ENCODE peak calls at places on chromosomes 11 and 22, in seven cellular contexts. S is neuronal stem cell, B is nephron progenitor cell, P is AG09319, E is NCI-H187 treated with DMSO at 0.1 percent for 48 hours, Q is T-cell, U is GM13977. Z is an unnamed sample.

GRCh38 chr11:65617136-65617850 is 1.7 kb downstream of the PCNX3 start:
- DNase-seq in S (no peak), B (no peak), P (no peak), E (no peak), Q (no peak), U (no peak), Z (no peak)

GRCh38 chr11:122097419-122098001 is 18.5 kb downstream of the BLID start:
- DNase-seq in S (no peak), B (no peak), P (no peak), E (peak), Q (no peak), U (no peak), Z (no peak)

GRCh38 chr22:35542157-35542971 is 1.7 kb downstream of the RASD2 start:
- DNase-seq in S (no peak), B (peak), P (no peak), E (no peak), Q (no peak), U (no peak), Z (no peak)

GRCh38 chr11:33620423-33621120 is 80.1 kb downstream of the C11orf91 start:
- DNase-seq in S (no peak), B (no peak), P (peak), E (no peak), Q (no peak), U (no peak), Z (no peak)

GRCh38 chr22:50218996-50219727 is 18.4 kb downstream of the SELENOO start:
- DNase-seq in S (no peak), B (no peak), P (peak), E (no peak), Q (no peak), U (no peak), Z (no peak)

GRCh38 chr11:119108151-119108856 is 1.2 kb downstream of the C2CD2L start:
- DNase-seq in S (no peak), B (no peak), P (no peak), E (no peak), Q (peak), U (peak), Z (peak)

GRCh38 chr11:3091846-3092602 is 34.8 kb upstream of the CARS1 start:
- DNase-seq in S (peak), B (peak), P (peak), E (no peak), Q (peak), U (peak), Z (peak)

GRCh38 chr22:32206774-32207758 is 2.2 kb upstream of the RFPL2 start:
- DNase-seq in S (no peak), B (peak), P (no peak), E (no peak), Q (no peak), U (peak), Z (no peak)

GRCh38 chr11:112523477-112523876 is 262.8 kb upstream of the PLET1 start:
- DNase-seq in S (peak), B (peak), P (no peak), E (no peak), Q (no peak), U (no peak), Z (no peak)

GRCh38 chr11:70641366-70641765 is 243.0 kb downstream of the CTTN start:
- DNase-seq in S (no peak), B (peak), P (no peak), E (peak), Q (no peak), U (no peak), Z (no peak)

GRCh38 chr11:112656772-112657428 is 304.3 kb upstream of the NCAM1 start:
- DNase-seq in S (no peak), B (no peak), P (peak), E (no peak), Q (no peak), U (no peak), Z (no peak)

GRCh38 chr11:134346976-134347350 is 15.2 kb downstream of the GLB1L2 start:
- DNase-seq in S (no peak), B (no peak), P (no peak), E (no peak), Q (no peak), U (no peak), Z (no peak)

GRCh38 chr11:77082838-77083552 is 16.2 kb downstream of the CAPN5 start:
- DNase-seq in S (no peak), B (no peak), P (no peak), E (no peak), Q (peak), U (no peak), Z (peak)

GRCh38 chr11:39374963-39375698 is 2084.3 kb downstream of the LRRC4C start:
- DNase-seq in S (peak), B (peak), P (no peak), E (no peak), Q (no peak), U (peak), Z (peak)

GRCh38 chr11:28756977-28757376 is 648.8 kb downstream of the METTL15 start:
- DNase-seq in S (no peak), B (no peak), P (no peak), E (no peak), Q (no peak), U (no peak), Z (no peak)

GRCh38 chr22:42742940-42743339 is 22.3 kb upstream of the A4GALT start:
- DNase-seq in S (no peak), B (no peak), P (no peak), E (no peak), Q (no peak), U (peak), Z (no peak)

GRCh38 chr11:110720646-110721283 is 8.5 kb upstream of the ARHGAP20 start:
- DNase-seq in S (no peak), B (no peak), P (peak), E (no peak), Q (no peak), U (no peak), Z (no peak)

GRCh38 chr11:33500865-33501479 is 199.7 kb downstream of the C11orf91 start:
- DNase-seq in S (peak), B (peak), P (peak), E (no peak), Q (no peak), U (no peak), Z (no peak)

GRCh38 chr11:35803115-35803514 is 140.5 kb downstream of the TRIM44 start:
- DNase-seq in S (no peak), B (no peak), P (no peak), E (peak), Q (no peak), U (no peak), Z (no peak)

GRCh38 chr11:1060885-1061616 is 13.6 kb upstream of the MUC2 start:
- DNase-seq in S (no peak), B (no peak), P (peak), E (no peak), Q (no peak), U (no peak), Z (peak)

GRCh38 chr11:80727315-80727714 is 1286.5 kb upstream of the TENM4 start:
- DNase-seq in S (peak), B (peak), P (no peak), E (no peak), Q (no peak), U (peak), Z (no peak)

GRCh38 chr11:72333657-72334056 is 89.7 kb upstream of the PHOX2A start:
- DNase-seq in S (peak), B (peak), P (no peak), E (no peak), Q (peak), U (no peak), Z (peak)

GRCh38 chr11:71451596-71452353 is 1.2 kb upstream of the NADSYN1 start:
- DNase-seq in S (no peak), B (peak), P (no peak), E (no peak), Q (no peak), U (no peak), Z (no peak)

Z was measured in CD8-positive, alpha-beta memory T cell.